ENCODE peak calls at places on chromosome 16, in seven cellular contexts. F is cardiac fibroblast; G is hepatocyte; V is foreskin fibroblast; W is tibial nerve; R is neural progenitor cell; E is CD4-positive, CD25-positive, alpha-beta regulatory T cell. L is an unnamed sample.
A peak's percentile ranks its signal among the peaks of the same experiment; 100 is the strongest.

GRCh38 chr16:12899529-12900168 is 1.7 kb upstream of the SHISA9 start:
- DNase-seq in F (no peak), G (no peak), W (no peak), R (peak; percentile 12), V (no peak), E (no peak), L (no peak)

GRCh38 chr16:85262558-85263196 is 150.4 kb upstream of the CIBAR2 start:
- DNase-seq in R (no peak), W (no peak), V (no peak), G (no peak), F (no peak), E (no peak), L (no peak)

GRCh38 chr16:78200023-78200389 is 100.6 kb downstream of the WWOX start:
- DNase-seq in E (no peak), V (no peak), F (no peak), W (no peak), G (no peak), R (no peak), L (no peak)

GRCh38 chr16:60107920-60108319 is 1373.8 kb upstream of the GOT2 start:
- DNase-seq in F (no peak), W (no peak), R (no peak), G (no peak), E (no peak), V (no peak), L (no peak)

GRCh38 chr16:84166796-84167695 is 19.8 kb downstream of the TAF1C start:
- DNase-seq in V (no peak), F (no peak), G (no peak), E (no peak), W (no peak), R (no peak), L (peak; percentile 79)

GRCh38 chr16:50238868-50239301 is 27.5 kb upstream of the ADCY7 start:
- DNase-seq in R (no peak), V (no peak), W (no peak), F (no peak), G (no peak), E (no peak), L (no peak)

GRCh38 chr16:85426806-85427205 is 186.3 kb upstream of the GSE1 start:
- DNase-seq in V (no peak), F (no peak), E (no peak), G (no peak), R (no peak), W (no peak), L (no peak)

GRCh38 chr16:63614421-63614820 is 1507.4 kb downstream of the CDH11 start:
- DNase-seq in F (no peak), E (no peak), V (no peak), G (no peak), W (no peak), R (no peak), L (no peak)

GRCh38 chr16:4324479-4324868 is 8.6 kb downstream of the GLIS2 start:
- DNase-seq in R (no peak), G (no peak), F (no peak), E (no peak), W (no peak), V (no peak), L (no peak)
- H3K4me3 ChIP-seq in R (no peak overlapping the region), G (no peak overlapping the region), F (no peak overlapping the region), E (no peak overlapping the region), W (no peak overlapping the region), V (peak overlapping the region; percentile 15), L (no peak overlapping the region)

GRCh38 chr16:4958510-4959111 is 481 bp downstream of the SEC14L5 start:
- DNase-seq in E (no peak), W (no peak), G (no peak), V (no peak), F (no peak), R (no peak), L (no peak)
- H3K4me3 ChIP-seq in E (no peak overlapping the region), W (peak overlapping the region; percentile 37), G (no peak overlapping the region), V (peak overlapping the region; percentile 51), F (peak overlapping the region; percentile 35), R (peak overlapping the region; percentile 24), L (no peak overlapping the region)

GRCh38 chr16:1531638-1531910 is 1.9 kb upstream of the TMEM204 start:
- DNase-seq in F (no peak), R (no peak), W (no peak), G (no peak), E (no peak), V (no peak), L (no peak)

GRCh38 chr16:1532081-1532760 is 1.2 kb upstream of the TMEM204 start:
- DNase-seq in F (peak; percentile 24), R (no peak), G (no peak), V (peak; percentile 56), W (peak; percentile 70), E (no peak), L (no peak)

GRCh38 chr16:1530349-1530882 is 3.0 kb upstream of the TMEM204 start:
- DNase-seq in W (no peak), G (no peak), V (no peak), R (no peak), F (no peak), E (no peak), L (no peak)

GRCh38 chr16:1532771-1533170 is 695 bp upstream of the TMEM204 start:
- DNase-seq in W (no peak), E (no peak), V (no peak), G (no peak), R (no peak), F (no peak), L (no peak)

GRCh38 chr16:1530883-1531637 is 2.4 kb upstream of the TMEM204 start:
- DNase-seq in V (peak; percentile 88), G (peak; percentile 69), E (no peak), R (no peak), W (peak; percentile 60), F (peak; percentile 90), L (no peak)
- H3K4me3 ChIP-seq in V (peak overlapping the region; percentile 18), G (no peak overlapping the region), E (no peak overlapping the region), R (no peak overlapping the region), W (no peak overlapping the region), F (no peak overlapping the region), L (no peak overlapping the region)

GRCh38 chr16:67543036-67543435 is 14.4 kb downstream of the RIPOR1 start:
- DNase-seq in V (no peak), G (no peak), W (no peak), R (no peak), F (no peak), E (no peak), L (no peak)
- H3K4me3 ChIP-seq in V (no peak overlapping the region), G (no peak overlapping the region), W (no peak overlapping the region), R (no peak overlapping the region), F (no peak overlapping the region), E (no peak overlapping the region), L (no peak overlapping the region)

DNA sequence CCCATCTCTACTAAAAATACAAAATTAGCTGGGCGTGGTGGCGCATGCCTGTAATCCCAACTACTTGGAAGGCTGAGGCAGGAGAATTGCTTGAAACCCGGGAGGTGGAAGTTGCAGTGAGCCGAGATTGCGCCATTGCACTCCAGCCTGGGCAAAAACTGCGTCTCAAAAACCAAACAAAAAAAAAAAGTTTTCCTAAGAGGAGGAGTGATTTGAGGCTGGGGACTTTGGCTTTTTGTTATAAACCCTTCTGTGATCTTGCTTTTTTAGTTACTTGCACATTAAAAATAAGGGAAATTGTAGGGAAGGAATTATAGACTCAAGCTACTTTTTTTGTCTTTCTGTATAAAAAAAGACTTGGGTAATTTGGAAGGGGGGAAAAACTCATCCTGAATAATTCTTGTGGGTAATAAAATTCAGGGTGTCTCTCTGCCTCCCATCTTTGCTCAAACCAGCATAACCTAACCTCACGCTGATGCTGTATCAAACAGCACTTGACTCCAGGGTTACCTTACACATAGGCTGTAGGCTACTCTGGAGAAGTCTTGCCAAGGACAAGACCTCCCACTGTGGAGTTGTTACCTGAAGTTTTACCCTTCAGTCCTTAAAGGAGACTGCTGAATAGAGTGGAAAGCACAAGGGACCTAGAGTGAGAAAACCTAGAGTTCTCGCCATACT is 1.7 kb upstream of the CDR2 start:
- DNase-seq in V (no peak), R (no peak), F (no peak), G (no peak), E (no peak), W (no peak), L (no peak)
- H3K4me3 ChIP-seq in V (no peak overlapping the region), R (no peak overlapping the region), F (no peak overlapping the region), G (no peak overlapping the region), E (no peak overlapping the region), W (no peak overlapping the region), L (no peak overlapping the region)

GRCh38 chr16:87806246-87806607 is 40.4 kb upstream of the KLHDC4 start:
- DNase-seq in R (no peak), V (peak; percentile 27), G (no peak), F (no peak), W (no peak), E (no peak), L (no peak)
- H3K4me3 ChIP-seq in R (no peak overlapping the region), V (peak overlapping the region; percentile 58), G (no peak overlapping the region), F (peak overlapping the region; percentile 34), W (no peak overlapping the region), E (peak overlapping the region; percentile 55), L (no peak overlapping the region)

GRCh38 chr16:54936979-54937672 is 6.5 kb downstream of the IRX5 start:
- DNase-seq in F (peak; percentile 47), E (no peak), W (no peak), G (peak; percentile 67), R (peak; percentile 93), V (peak; percentile 82), L (no peak)
- H3K4me3 ChIP-seq in F (peak overlapping the region; percentile 25), E (no peak overlapping the region), W (no peak overlapping the region), G (peak overlapping the region; percentile 33), R (peak overlapping the region; percentile 55), V (peak overlapping the region; percentile 77), L (no peak overlapping the region)

GRCh38 chr16:19861811-19862327 is 22.8 kb downstream of the GPRC5B start:
- DNase-seq in E (no peak), W (no peak), V (no peak), G (no peak), R (peak; percentile 91), F (no peak), L (no peak)

GRCh38 chr16:19859603-19860002 is 25.0 kb downstream of the GPRC5B start:
- DNase-seq in F (no peak), G (no peak), E (no peak), W (no peak), R (no peak), V (no peak), L (no peak)

GRCh38 chr16:19859166-19859565 is 25.5 kb downstream of the GPRC5B start:
- DNase-seq in V (no peak), E (no peak), F (no peak), R (no peak), G (no peak), W (no peak), L (no peak)

GRCh38 chr16:19860146-19861030 is 24.3 kb downstream of the GPRC5B start:
- DNase-seq in E (no peak), V (no peak), G (peak; percentile 39), F (peak; percentile 40), R (peak; percentile 56), W (no peak), L (no peak)

GRCh38 chr16:19861069-19861468 is 23.6 kb downstream of the GPRC5B start:
- DNase-seq in F (no peak), R (no peak), G (no peak), W (no peak), E (no peak), V (no peak), L (no peak)
- H3K4me3 ChIP-seq in F (no peak overlapping the region), R (peak overlapping the region; percentile 40), G (no peak overlapping the region), W (no peak overlapping the region), E (no peak overlapping the region), V (no peak overlapping the region), L (no peak overlapping the region)

DNA sequence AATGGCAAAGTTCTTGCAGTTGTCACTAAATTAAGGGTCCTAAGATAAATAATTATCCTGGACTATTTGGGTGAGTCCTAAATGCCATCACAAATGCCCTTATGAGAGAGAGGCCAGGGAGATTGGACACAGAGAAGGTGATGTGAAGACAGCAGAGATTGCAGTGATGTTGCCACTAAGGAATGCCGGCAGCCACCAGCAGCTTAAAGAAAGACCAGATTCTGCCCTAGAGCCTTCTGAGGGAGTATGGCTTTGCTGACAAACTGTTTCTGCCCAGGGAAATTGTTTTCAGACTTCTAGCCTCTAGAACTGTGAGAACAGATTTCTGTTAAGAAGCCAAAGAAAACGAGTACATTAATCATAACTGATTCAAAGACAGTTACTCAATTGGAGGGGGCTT is 10.0 kb upstream of the ZNF23 start:
- DNase-seq in W (no peak), R (no peak), F (no peak), G (no peak), E (no peak), V (peak; percentile 28), L (no peak)
- H3K4me3 ChIP-seq in W (no peak overlapping the region), R (no peak overlapping the region), F (no peak overlapping the region), G (no peak overlapping the region), E (no peak overlapping the region), V (no peak overlapping the region), L (no peak overlapping the region)